ENCODE peak calls at places on chromosomes 7 and 10, in four cellular contexts. Y, G, H and U are unnamed samples.

GRCh38 chr7:97174308-97174707 is 56.8 kb downstream of the SDHAF3 start:
- DNase-seq in Y (no peak), H (no peak), G (no peak), U (no peak)

GRCh38 chr7:107085180-107085579 is 40.7 kb downstream of the PRKAR2B start:
- DNase-seq in Y (no peak), H (no peak), G (no peak), U (no peak)

GRCh38 chr10:7563368-7563767 is 103.4 kb downstream of the ITIH5 start:
- DNase-seq in G (no peak), H (no peak), Y (peak), U (no peak)

GRCh38 chr10:19168584-19168983 is 120.0 kb downstream of the MALRD1 start:
- DNase-seq in H (no peak), G (no peak), Y (no peak), U (no peak)

GRCh38 chr10:78830062-78830974 is 238.4 kb upstream of the ZMIZ1 start:
- DNase-seq in H (no peak), G (no peak), Y (no peak), U (no peak)

GRCh38 chr7:47509571-47509970 is 72.3 kb downstream of the TNS3 start:
- DNase-seq in Y (no peak), H (no peak), G (no peak), U (no peak)

GRCh38 chr10:31757374-31757773 is 171.3 kb downstream of the ARHGAP12 start:
- DNase-seq in Y (no peak), G (no peak), H (no peak), U (no peak)

GRCh38 chr7:102294589-102294988 is 7.9 kb downstream of the SH2B2 start:
- DNase-seq in G (no peak), H (no peak), Y (no peak), U (no peak)

GRCh38 chr7:59079-59825 is 133.1 kb upstream of the FAM20C start:
- DNase-seq in G (no peak), H (no peak), Y (peak), U (no peak)

GRCh38 chr7:108535744-108536143 is 9.8 kb upstream of the PNPLA8 start:
- DNase-seq in H (no peak), Y (no peak), G (no peak), U (no peak)

GRCh38 chr10:6065406-6065805 is 3.2 kb upstream of the IL2RA start:
- DNase-seq in G (peak), Y (no peak), H (no peak), U (no peak)

GRCh38 chr10:77073066-77073960 is 564.3 kb downstream of the KCNMA1 start:
- DNase-seq in Y (peak), H (no peak), G (no peak), U (no peak)

GRCh38 chr7:83267141-83267631 is 104.5 kb upstream of the PCLO start:
- DNase-seq in Y (no peak), H (no peak), G (no peak), U (no peak)

GRCh38 chr7:84113906-84114875 is 80.4 kb downstream of the SEMA3A start:
- DNase-seq in H (no peak), G (no peak), Y (no peak), U (no peak)

GRCh38 chr10:131081386-131081785 is 230.1 kb downstream of the TCERG1L start:
- DNase-seq in H (no peak), G (no peak), Y (no peak), U (no peak)

GRCh38 chr7:17781491-17782215 is 158.6 kb downstream of the SNX13 start:
- DNase-seq in H (no peak), Y (no peak), G (no peak), U (no peak)

GRCh38 chr10:42981358-42982236 is 95.3 kb upstream of the RET start:
- DNase-seq in G (peak), Y (peak), H (no peak), U (peak)

GRCh38 chr7:131203291-131203976 is 124.2 kb upstream of the MKLN1 start:
- DNase-seq in Y (no peak), G (no peak), H (no peak), U (no peak)

GRCh38 chr7:145224775-145225174 is 388.9 kb upstream of the TPK1 start:
- DNase-seq in H (no peak), G (no peak), Y (no peak), U (no peak)

GRCh38 chr10:59096631-59097030 is 79.8 kb upstream of the PHYHIPL start:
- DNase-seq in Y (no peak), G (no peak), H (no peak), U (no peak)

GRCh38 chr7:96685353-96685752 is 24.3 kb downstream of the SEM1 start:
- DNase-seq in G (no peak), Y (no peak), H (no peak), U (no peak)

GRCh38 chr7:25559581-25560367 is 331.5 kb upstream of the NPVF start:
- DNase-seq in Y (no peak), G (no peak), H (no peak), U (no peak)

GRCh38 chr7:155265144-155265543 is 32.5 kb upstream of the INSIG1 start:
- DNase-seq in G (no peak), Y (no peak), H (no peak), U (no peak)

GRCh38 chr7:126339813-126340212 is 912.9 kb downstream of the GRM8 start:
- DNase-seq in H (no peak), Y (no peak), G (no peak), U (no peak)

GRCh38 chr7:47691974-47692373 is 110.1 kb upstream of the TNS3 start:
- DNase-seq in G (no peak), H (no peak), Y (no peak), U (no peak)

GRCh38 chr7:130290745-130291144 is 2.2 kb upstream of the CPA4 start:
- DNase-seq in H (no peak), Y (no peak), G (no peak), U (no peak)

DNA sequence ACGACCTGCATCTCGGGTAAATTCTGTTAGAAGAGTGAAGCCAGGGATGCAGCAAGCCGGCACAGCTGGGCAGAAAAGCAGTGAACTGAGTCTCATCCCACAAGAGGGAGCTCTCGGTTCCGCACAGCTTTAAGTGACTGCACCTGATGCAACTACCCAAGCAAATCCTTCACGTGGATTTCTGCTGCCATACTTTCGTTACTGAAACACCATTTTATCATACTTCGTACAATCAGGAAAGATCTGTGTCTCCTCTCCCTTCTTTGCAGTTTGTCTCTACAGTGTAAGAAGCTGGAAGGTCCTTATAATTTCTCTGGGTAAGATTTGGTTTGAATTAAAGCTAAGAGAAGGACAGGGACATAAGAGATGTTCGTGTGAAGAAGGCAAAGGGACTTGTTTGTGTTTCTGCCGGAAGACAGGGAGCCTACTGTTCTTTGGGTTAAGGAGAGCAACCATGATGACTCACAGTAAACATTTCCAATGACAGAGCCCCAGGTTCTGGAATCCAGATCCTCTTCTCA is 427.0 kb downstream of the GPAM start:
- DNase-seq in G (no peak), H (no peak), Y (peak), U (no peak)
- TF ChIP-seq CTCF in G (no peak), H (peak), Y (no peak), U (no peak)

DNA sequence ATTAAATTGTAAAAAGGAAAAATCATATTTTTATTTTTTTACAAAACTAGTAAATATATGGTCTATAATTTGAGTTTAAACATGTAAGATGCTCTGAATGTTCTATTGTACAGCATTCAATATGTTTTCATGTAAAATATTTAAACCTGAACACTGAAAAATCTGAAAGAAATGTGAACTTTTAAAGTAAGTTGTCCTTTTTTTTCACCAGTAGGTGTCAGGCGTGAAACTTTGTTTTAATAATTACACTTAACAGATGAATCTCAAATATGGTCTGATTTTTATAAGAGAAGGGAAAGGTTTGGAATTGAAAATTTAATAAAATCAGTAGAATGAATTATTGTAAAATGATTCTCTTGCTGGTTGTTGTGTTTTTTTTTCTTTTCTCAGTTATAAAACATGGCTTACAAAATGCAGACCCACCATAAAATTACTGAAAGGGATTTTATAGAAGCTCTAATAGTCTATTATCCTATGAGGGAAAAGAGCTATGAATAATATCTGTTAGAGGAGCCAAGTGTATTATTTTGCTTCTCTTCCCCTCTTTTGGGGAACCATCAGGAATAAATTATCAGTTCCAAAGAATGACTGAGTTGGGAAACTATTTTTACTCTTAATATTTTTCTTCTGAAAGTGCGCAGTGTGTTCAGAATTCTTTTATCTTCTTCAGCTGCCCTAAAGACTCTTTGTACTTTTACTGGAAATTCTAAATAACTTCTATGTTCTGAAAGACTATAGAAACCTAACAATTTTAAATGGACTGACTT is 217.7 kb upstream of the FZD1 start:
- DNase-seq in G (no peak), H (no peak), Y (no peak), U (no peak)
- TF ChIP-seq CTCF in G (no peak), H (peak), Y (peak), U (no peak)

GRCh38 chr7:2248984-2249694 is 7.1 kb downstream of the NUDT1 start:
- DNase-seq in H (peak), G (no peak), Y (peak), U (no peak)
- TF ChIP-seq CTCF in H (peak), G (no peak), Y (no peak), U (no peak)

DNA sequence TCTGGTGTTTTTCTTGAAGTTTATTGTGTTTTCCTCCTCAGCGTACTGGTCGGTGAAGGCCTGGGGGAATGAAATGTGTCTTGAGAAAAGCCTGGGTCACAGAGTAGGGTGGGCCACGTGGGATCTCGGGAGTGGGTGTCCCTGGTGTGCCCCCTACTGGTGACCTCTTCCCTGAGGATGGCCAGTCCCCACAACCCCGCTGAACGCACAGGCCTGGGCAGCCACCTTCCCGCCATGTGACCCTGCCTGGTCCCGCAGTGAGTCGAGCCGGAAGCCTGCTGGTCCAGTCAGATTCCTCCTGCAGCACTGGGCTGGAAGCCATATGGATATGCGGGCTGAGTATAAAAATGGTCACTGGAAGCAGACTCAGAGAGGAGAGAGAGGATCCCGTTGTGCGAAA is 52.9 kb upstream of the GNA12 start:
- DNase-seq in Y (no peak), G (no peak), H (no peak), U (no peak)
- TF ChIP-seq CTCF in Y (no peak), G (no peak), H (no peak), U (no peak)

GRCh38 chr7:66114743-66115727 is at the start of gene CRCP:
- DNase-seq in G (peak), Y (peak), H (no peak), U (peak)
- TF ChIP-seq CTCF in G (no peak), Y (peak), H (peak), U (no peak)

GRCh38 chr7:27098493-27099223 is 2.9 kb upstream of the HOXA1 start:
- DNase-seq in H (peak), Y (peak), G (no peak), U (no peak)
- TF ChIP-seq CTCF in H (no peak), Y (no peak), G (no peak), U (no peak)